ENCODE peak calls at places on chromosome 13, in four cellular contexts. K, Y, A and U are unnamed samples.

GRCh38 chr13:97018029-97018819 is 23.9 kb upstream of the OXGR1 start:
- DNase-seq in A (no peak), K (peak; percentile 29), Y (peak; percentile 17), U (peak; percentile 36)

GRCh38 chr13:52006491-52007245 is 4.6 kb downstream of the ATP7B start:
- DNase-seq in K (no peak), A (no peak), Y (no peak), U (peak; percentile 50)

GRCh38 chr13:50893211-50893852 is 16.3 kb upstream of the RNASEH2B start:
- DNase-seq in Y (no peak), K (no peak), A (no peak), U (no peak)

GRCh38 chr13:38042771-38043170 is 173.2 kb upstream of the TRPC4 start:
- DNase-seq in A (no peak), Y (no peak), K (no peak), U (no peak)

GRCh38 chr13:95745289-95745688 is 68.3 kb downstream of the DNAJC3 start:
- DNase-seq in K (no peak), A (no peak), Y (no peak), U (no peak)

GRCh38 chr13:29619995-29620394 is 24.5 kb upstream of the SLC7A1 start:
- DNase-seq in A (no peak), K (no peak), Y (no peak), U (no peak)

GRCh38 chr13:111384441-111385181 is 64.2 kb downstream of the TEX29 start:
- DNase-seq in A (no peak), K (no peak), Y (no peak), U (no peak)

GRCh38 chr13:67443901-67444300 is 213.8 kb upstream of the PCDH9 start:
- DNase-seq in Y (no peak), K (no peak), A (no peak), U (no peak)

GRCh38 chr13:43445651-43446050 is 341.1 kb downstream of the ENOX1 start:
- DNase-seq in Y (no peak), K (no peak), A (no peak), U (no peak)

GRCh38 chr13:20185657-20186056 is 7.1 kb downstream of the GJB2 start:
- DNase-seq in Y (no peak), A (no peak), K (no peak), U (no peak)

GRCh38 chr13:54637377-54637776 is 1608.8 kb downstream of the OLFM4 start:
- DNase-seq in A (no peak), Y (no peak), K (no peak), U (peak; percentile 29)

GRCh38 chr13:76965759-76966421 is 17.6 kb downstream of the ACOD1 start:
- DNase-seq in Y (no peak), A (no peak), K (no peak), U (no peak)

GRCh38 chr13:21542563-21542962 is 61.4 kb downstream of the MICU2 start:
- DNase-seq in Y (no peak), K (no peak), A (no peak), U (peak; percentile 10)

GRCh38 chr13:34369925-34370324 is 552.0 kb downstream of the RFC3 start:
- DNase-seq in Y (no peak), K (no peak), A (no peak), U (no peak)

GRCh38 chr13:95251641-95252040 is 49.6 kb downstream of the ABCC4 start:
- DNase-seq in A (no peak), Y (no peak), K (no peak), U (no peak)

GRCh38 chr13:112700291-112701060 is 10.6 kb downstream of the ATP11A start:
- DNase-seq in A (no peak), K (peak; percentile 8), Y (no peak), U (no peak)

GRCh38 chr13:48636550-48636949 is 17.2 kb upstream of the CYSLTR2 start:
- DNase-seq in K (no peak), A (no peak), Y (no peak), U (no peak)

GRCh38 chr13:94120878-94121277 is 358.6 kb downstream of the DCT start:
- DNase-seq in A (no peak), Y (no peak), K (no peak), U (no peak)

GRCh38 chr13:43363156-43363918 is 340.0 kb downstream of the DNAJC15 start:
- DNase-seq in K (no peak), A (no peak), Y (no peak), U (no peak)

GRCh38 chr13:77300176-77301141 is 26.4 kb downstream of the MYCBP2 start:
- DNase-seq in A (no peak), Y (no peak), K (no peak), U (no peak)

GRCh38 chr13:98182589-98182988 is 5.5 kb upstream of the RNF113B start:
- DNase-seq in Y (no peak), A (no peak), K (no peak), U (no peak)

GRCh38 chr13:42405665-42406390 is 133.9 kb downstream of the AKAP11 start:
- DNase-seq in A (peak; percentile 97), Y (no peak), K (no peak), U (no peak)

GRCh38 chr13:59635591-59635990 is 528.1 kb downstream of the DIAPH3 start:
- DNase-seq in K (no peak), A (no peak), Y (no peak), U (no peak)

GRCh38 chr13:44660050-44660449 is 83.9 kb upstream of the TSC22D1 start:
- DNase-seq in A (no peak), Y (no peak), K (no peak), U (no peak)
- TF ChIP-seq TCF7 in A (no peak), Y (no peak), K (no peak), U (no peak)

GRCh38 chr13:40399756-40400155 is 266.7 kb downstream of the FOXO1 start:
- DNase-seq in Y (no peak), K (no peak), A (no peak), U (no peak)

GRCh38 chr13:40403509-40404241 is 262.8 kb downstream of the FOXO1 start:
- DNase-seq in K (no peak), A (no peak), Y (no peak), U (no peak)

GRCh38 chr13:40402931-40403412 is 263.5 kb downstream of the FOXO1 start:
- DNase-seq in Y (no peak), A (no peak), K (no peak), U (peak; percentile 71)

GRCh38 chr13:40404407-40404806 is 262.0 kb downstream of the FOXO1 start:
- DNase-seq in A (no peak), Y (no peak), K (no peak), U (no peak)

GRCh38 chr13:40401911-40402776 is 264.3 kb downstream of the FOXO1 start:
- DNase-seq in Y (peak; percentile 25), A (peak; percentile 74), K (no peak), U (peak; percentile 88)
- TF ChIP-seq TCF7 in Y (no peak), A (no peak), K (no peak), U (no peak)

GRCh38 chr13:28324181-28324789 is 170.6 kb downstream of the FLT1 start:
- DNase-seq in K (peak; percentile 75), Y (peak; percentile 53), A (peak; percentile 45), U (peak; percentile 50)

GRCh38 chr13:28320884-28321574 is 173.9 kb downstream of the FLT1 start:
- DNase-seq in A (no peak), K (no peak), Y (no peak), U (peak; percentile 36)

GRCh38 chr13:28322256-28322895 is 172.6 kb downstream of the FLT1 start:
- DNase-seq in Y (no peak), K (no peak), A (no peak), U (no peak)

GRCh38 chr13:28320209-28320608 is 174.7 kb downstream of the FLT1 start:
- DNase-seq in A (no peak), K (no peak), Y (no peak), U (no peak)

GRCh38 chr13:28321751-28322150 is 173.2 kb downstream of the FLT1 start:
- DNase-seq in K (no peak), Y (no peak), A (no peak), U (no peak)
- TF ChIP-seq TCF7 in K (no peak), Y (no peak), A (no peak), U (no peak)

DNA sequence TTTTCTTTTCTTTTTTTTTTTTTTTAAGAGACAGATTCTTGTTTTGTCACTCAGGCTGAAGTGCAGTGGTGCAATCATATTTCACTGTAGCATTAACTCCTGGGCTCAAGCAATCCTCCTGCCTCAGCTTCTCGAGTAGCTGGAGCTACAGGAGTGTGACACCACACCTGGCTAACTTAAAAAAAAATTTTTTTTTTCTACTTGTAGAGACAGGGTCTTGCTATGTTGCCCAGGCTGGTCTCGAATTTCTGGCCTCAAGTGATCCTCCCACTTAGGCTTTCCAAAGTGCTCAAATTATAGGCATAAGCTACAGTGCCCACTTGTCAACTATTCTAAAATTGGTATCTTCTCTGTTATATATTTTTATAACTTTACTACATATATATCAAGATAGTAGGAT is 6.6 kb downstream of the ELF1 start:
- DNase-seq in K (no peak), Y (no peak), A (no peak), U (no peak)
- TF ChIP-seq TCF7 in K (no peak), Y (no peak), A (no peak), U (no peak)

GRCh38 chr13:113724016-113724758 is 34.8 kb upstream of the TMEM255B start:
- DNase-seq in K (no peak), Y (no peak), A (no peak), U (no peak)

GRCh38 chr13:113723400-113724015 is 35.5 kb upstream of the TMEM255B start:
- DNase-seq in K (no peak), A (no peak), Y (no peak), U (no peak)

GRCh38 chr13:113722921-113723320 is 36.1 kb upstream of the TMEM255B start:
- DNase-seq in K (no peak), A (no peak), Y (no peak), U (no peak)

GRCh38 chr13:113726961-113727411 is 32.0 kb upstream of the TMEM255B start:
- DNase-seq in A (no peak), Y (no peak), K (no peak), U (no peak)

DNA sequence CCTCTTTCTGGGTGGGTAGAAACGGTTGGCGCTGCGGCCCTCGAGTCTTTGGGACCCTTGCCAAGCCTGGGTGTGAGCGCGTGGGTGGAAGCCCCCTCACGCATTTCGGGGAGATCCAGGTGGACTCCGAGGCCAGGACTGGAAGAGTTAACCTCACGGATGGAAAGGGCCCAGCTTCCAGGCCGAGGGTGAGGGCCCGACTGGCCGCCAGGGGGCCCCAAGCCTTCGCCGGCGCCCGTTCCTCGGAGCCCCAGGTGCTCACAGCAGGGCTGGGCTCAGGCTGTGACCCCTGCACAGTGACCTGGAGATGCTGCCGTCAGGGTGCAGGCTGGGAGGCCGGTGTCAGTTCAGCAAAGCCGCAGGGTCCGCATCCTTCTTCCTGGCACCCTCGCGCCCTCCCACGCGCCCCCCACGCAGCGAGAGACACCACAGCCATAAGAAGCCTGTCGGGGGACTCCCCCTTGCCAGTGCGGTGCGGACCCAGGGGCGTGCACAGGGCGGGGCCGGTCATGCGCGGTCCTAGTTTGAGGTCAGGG is 34.2 kb upstream of the TMEM255B start:
- DNase-seq in K (peak; percentile 76), A (peak; percentile 12), Y (peak; percentile 66), U (peak; percentile 53)
- TF ChIP-seq TCF7 in K (peak; percentile 28), A (no peak), Y (no peak), U (no peak)

DNA sequence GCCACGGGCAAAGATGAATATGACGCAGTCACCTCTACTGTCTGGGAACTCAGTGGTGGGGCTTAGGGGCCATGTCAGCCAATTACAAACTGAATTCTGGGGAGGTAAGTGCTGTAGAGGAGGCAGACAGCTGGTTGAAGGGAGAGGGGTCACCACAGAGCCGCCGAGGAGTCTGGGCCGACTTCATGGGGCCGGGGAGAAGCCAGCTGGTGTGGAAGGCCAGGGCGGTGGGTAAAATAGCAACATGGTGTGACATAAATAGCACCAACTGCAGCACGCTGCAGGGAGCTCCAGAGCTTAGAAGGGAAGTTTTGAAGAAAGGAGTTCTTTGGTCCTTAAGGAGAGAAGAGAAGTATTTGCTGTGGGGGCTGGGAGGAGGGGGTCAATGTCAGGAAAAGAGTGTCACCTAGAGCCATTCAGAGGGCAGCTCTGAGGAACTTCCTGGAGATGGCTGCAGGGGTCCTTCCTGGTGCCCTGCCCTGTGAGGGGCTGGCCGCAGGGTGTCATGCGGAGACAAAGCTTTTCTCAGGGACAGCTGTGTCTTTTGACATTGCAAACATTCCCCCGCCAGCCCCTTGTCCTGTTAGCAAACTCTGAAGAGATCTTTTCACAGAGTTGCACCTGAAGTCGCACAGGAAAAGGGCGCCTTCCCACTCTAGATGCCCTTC is 6.4 kb downstream of the METTL21C start:
- DNase-seq in A (no peak), K (no peak), Y (no peak), U (no peak)
- TF ChIP-seq TCF7 in A (no peak), K (no peak), Y (no peak), U (no peak)